ENCODE peak calls at places on chromosomes 6 and 20, in six cellular contexts. Q, N, Z, D, A and C are unnamed samples.

GRCh38 chr6:98942263-98942803 is 5.4 kb downstream of the FBXL4 start:
- DNase-seq in Q (no peak), N (no peak), Z (no peak), D (no peak), A (no peak), C (no peak)

GRCh38 chr6:89386917-89387491 is 25.1 kb downstream of the RRAGD start:
- DNase-seq in Q (no peak), N (no peak), Z (no peak), D (no peak), A (no peak), C (no peak)

GRCh38 chr20:40304119-40304518 is 384.9 kb downstream of the MAFB start:
- DNase-seq in Q (no peak), N (no peak), Z (no peak), D (no peak), A (no peak), C (no peak)

GRCh38 chr20:9514461-9515210 is at the start of gene LAMP5:
- DNase-seq in Q (no peak), N (peak), Z (no peak), D (no peak), A (no peak), C (peak)

GRCh38 chr6:89298680-89299450 is 16.2 kb downstream of the GABRR2 start:
- DNase-seq in Q (no peak), N (no peak), Z (no peak), D (peak), A (peak), C (peak)

GRCh38 chr6:27040244-27041042 is 207.1 kb upstream of the PRSS16 start:
- DNase-seq in Q (no peak), N (no peak), Z (no peak), D (no peak), A (no peak), C (no peak)

GRCh38 chr6:87968435-87969278 is 79.0 kb upstream of the SPACA1 start:
- DNase-seq in Q (peak), N (no peak), Z (no peak), D (no peak), A (peak), C (no peak)

GRCh38 chr6:161079566-161080262 is 88.1 kb downstream of the MAP3K4 start:
- DNase-seq in Q (no peak), N (no peak), Z (no peak), D (no peak), A (peak), C (no peak)

GRCh38 chr20:44642203-44643153 is 9.0 kb downstream of the ADA start:
- DNase-seq in Q (peak), N (no peak), Z (no peak), D (peak), A (peak), C (no peak)